ENCODE peak calls at places on chromosomes 5 and 9, in eight cellular contexts. One of them, this sample, is unnamed.

GRCh38 chr5:142808778-142809606 is 38.8 kb downstream of the ARHGAP26 start:
- DNase-seq in activated CD4-positive, alpha-beta T cell treated with anti-CD3 and anti-CD28 coated beads, Interleukin-2, amount 50 U/mL, for 1 hour: no peak
- DNase-seq in fibroblast of pulmonary artery: no peak
- DNase-seq in endothelial cell: no peak
- DNase-seq in NCI-H2227 treated with DMSO at 0.1 percent for 48 hours: no peak
- DNase-seq in stimulated activated CD4-positive, alpha-beta T cell treated with anti-CD3 and anti-CD28 coated beads, Interleukin-4, amount 100 ng/mL, for 24 hours: no peak
- DNase-seq in fibroblast of gingiva: no peak
- DNase-seq in NCI-H1436: no peak
- DNase-seq in this sample: no peak

GRCh38 chr5:167489202-167489601 is 802.2 kb upstream of the WWC1 start:
- DNase-seq in stimulated activated CD4-positive, alpha-beta T cell treated with anti-CD3 and anti-CD28 coated beads, Interleukin-4, amount 100 ng/mL, for 24 hours: no peak
- DNase-seq in NCI-H1436: no peak
- DNase-seq in activated CD4-positive, alpha-beta T cell treated with anti-CD3 and anti-CD28 coated beads, Interleukin-2, amount 50 U/mL, for 1 hour: no peak
- DNase-seq in fibroblast of gingiva: no peak
- DNase-seq in endothelial cell: no peak
- DNase-seq in fibroblast of pulmonary artery: peak; percentile 54
- DNase-seq in NCI-H2227 treated with DMSO at 0.1 percent for 48 hours: no peak
- DNase-seq in this sample: no peak

GRCh38 chr5:14920121-14920520 is 48.5 kb upstream of the ANKH start:
- DNase-seq in NCI-H2227 treated with DMSO at 0.1 percent for 48 hours: no peak
- DNase-seq in fibroblast of gingiva: no peak
- DNase-seq in fibroblast of pulmonary artery: no peak
- DNase-seq in endothelial cell: no peak
- DNase-seq in NCI-H1436: no peak
- DNase-seq in stimulated activated CD4-positive, alpha-beta T cell treated with anti-CD3 and anti-CD28 coated beads, Interleukin-4, amount 100 ng/mL, for 24 hours: no peak
- DNase-seq in activated CD4-positive, alpha-beta T cell treated with anti-CD3 and anti-CD28 coated beads, Interleukin-2, amount 50 U/mL, for 1 hour: no peak
- DNase-seq in this sample: no peak

GRCh38 chr9:19470567-19470966 is 61.8 kb downstream of the ACER2 start:
- DNase-seq in NCI-H2227 treated with DMSO at 0.1 percent for 48 hours: no peak
- DNase-seq in stimulated activated CD4-positive, alpha-beta T cell treated with anti-CD3 and anti-CD28 coated beads, Interleukin-4, amount 100 ng/mL, for 24 hours: no peak
- DNase-seq in NCI-H1436: no peak
- DNase-seq in activated CD4-positive, alpha-beta T cell treated with anti-CD3 and anti-CD28 coated beads, Interleukin-2, amount 50 U/mL, for 1 hour: no peak
- DNase-seq in fibroblast of gingiva: no peak
- DNase-seq in fibroblast of pulmonary artery: no peak
- DNase-seq in endothelial cell: no peak
- DNase-seq in this sample: no peak

GRCh38 chr5:176851380-176851779 is 41.0 kb downstream of the UNC5A start:
- DNase-seq in endothelial cell: no peak
- DNase-seq in stimulated activated CD4-positive, alpha-beta T cell treated with anti-CD3 and anti-CD28 coated beads, Interleukin-4, amount 100 ng/mL, for 24 hours: no peak
- DNase-seq in NCI-H1436: no peak
- DNase-seq in fibroblast of pulmonary artery: no peak
- DNase-seq in activated CD4-positive, alpha-beta T cell treated with anti-CD3 and anti-CD28 coated beads, Interleukin-2, amount 50 U/mL, for 1 hour: no peak
- DNase-seq in NCI-H2227 treated with DMSO at 0.1 percent for 48 hours: no peak
- DNase-seq in fibroblast of gingiva: no peak
- DNase-seq in this sample: no peak

GRCh38 chr9:1837453-1838084 is 177.6 kb upstream of the SMARCA2 start:
- DNase-seq in activated CD4-positive, alpha-beta T cell treated with anti-CD3 and anti-CD28 coated beads, Interleukin-2, amount 50 U/mL, for 1 hour: no peak
- DNase-seq in NCI-H1436: no peak
- DNase-seq in NCI-H2227 treated with DMSO at 0.1 percent for 48 hours: no peak
- DNase-seq in endothelial cell: peak; percentile 58
- DNase-seq in fibroblast of gingiva: peak; percentile 4
- DNase-seq in stimulated activated CD4-positive, alpha-beta T cell treated with anti-CD3 and anti-CD28 coated beads, Interleukin-4, amount 100 ng/mL, for 24 hours: no peak
- DNase-seq in fibroblast of pulmonary artery: peak; percentile 17
- DNase-seq in this sample: peak; percentile 26

GRCh38 chr5:142322747-142323479 is 1.9 kb downstream of the SPRY4 start:
- DNase-seq in fibroblast of gingiva: peak; percentile 83
- DNase-seq in stimulated activated CD4-positive, alpha-beta T cell treated with anti-CD3 and anti-CD28 coated beads, Interleukin-4, amount 100 ng/mL, for 24 hours: no peak
- DNase-seq in endothelial cell: no peak
- DNase-seq in activated CD4-positive, alpha-beta T cell treated with anti-CD3 and anti-CD28 coated beads, Interleukin-2, amount 50 U/mL, for 1 hour: no peak
- DNase-seq in NCI-H2227 treated with DMSO at 0.1 percent for 48 hours: no peak
- DNase-seq in NCI-H1436: no peak
- DNase-seq in fibroblast of pulmonary artery: peak; percentile 75
- DNase-seq in this sample: no peak

GRCh38 chr9:84615574-84615973 is 54.0 kb upstream of the NTRK2 start:
- DNase-seq in stimulated activated CD4-positive, alpha-beta T cell treated with anti-CD3 and anti-CD28 coated beads, Interleukin-4, amount 100 ng/mL, for 24 hours: no peak
- DNase-seq in fibroblast of gingiva: no peak
- DNase-seq in NCI-H2227 treated with DMSO at 0.1 percent for 48 hours: no peak
- DNase-seq in NCI-H1436: no peak
- DNase-seq in endothelial cell: no peak
- DNase-seq in fibroblast of pulmonary artery: no peak
- DNase-seq in activated CD4-positive, alpha-beta T cell treated with anti-CD3 and anti-CD28 coated beads, Interleukin-2, amount 50 U/mL, for 1 hour: no peak
- DNase-seq in this sample: no peak

GRCh38 chr5:74638776-74639537 is 1.6 kb downstream of the ENC1 start:
- DNase-seq in activated CD4-positive, alpha-beta T cell treated with anti-CD3 and anti-CD28 coated beads, Interleukin-2, amount 50 U/mL, for 1 hour: no peak
- DNase-seq in NCI-H2227 treated with DMSO at 0.1 percent for 48 hours: no peak
- DNase-seq in fibroblast of gingiva: peak; percentile 14
- DNase-seq in NCI-H1436: no peak
- DNase-seq in endothelial cell: no peak
- DNase-seq in fibroblast of pulmonary artery: peak; percentile 62
- DNase-seq in stimulated activated CD4-positive, alpha-beta T cell treated with anti-CD3 and anti-CD28 coated beads, Interleukin-4, amount 100 ng/mL, for 24 hours: no peak
- DNase-seq in this sample: peak; percentile 44

GRCh38 chr5:16886366-16886736 is 49.7 kb downstream of the MYO10 start:
- DNase-seq in NCI-H2227 treated with DMSO at 0.1 percent for 48 hours: no peak
- DNase-seq in stimulated activated CD4-positive, alpha-beta T cell treated with anti-CD3 and anti-CD28 coated beads, Interleukin-4, amount 100 ng/mL, for 24 hours: no peak
- DNase-seq in NCI-H1436: no peak
- DNase-seq in activated CD4-positive, alpha-beta T cell treated with anti-CD3 and anti-CD28 coated beads, Interleukin-2, amount 50 U/mL, for 1 hour: no peak
- DNase-seq in fibroblast of pulmonary artery: peak; percentile 98
- DNase-seq in fibroblast of gingiva: peak; percentile 99
- DNase-seq in endothelial cell: no peak
- DNase-seq in this sample: no peak

GRCh38 chr9:2603621-2604020 is 18.0 kb upstream of the VLDLR start:
- DNase-seq in endothelial cell: no peak
- DNase-seq in NCI-H1436: no peak
- DNase-seq in fibroblast of pulmonary artery: no peak
- DNase-seq in stimulated activated CD4-positive, alpha-beta T cell treated with anti-CD3 and anti-CD28 coated beads, Interleukin-4, amount 100 ng/mL, for 24 hours: no peak
- DNase-seq in NCI-H2227 treated with DMSO at 0.1 percent for 48 hours: no peak
- DNase-seq in activated CD4-positive, alpha-beta T cell treated with anti-CD3 and anti-CD28 coated beads, Interleukin-2, amount 50 U/mL, for 1 hour: no peak
- DNase-seq in fibroblast of gingiva: no peak
- DNase-seq in this sample: no peak

GRCh38 chr9:33273972-33274328 is 9.1 kb downstream of the CHMP5 start:
- DNase-seq in fibroblast of pulmonary artery: no peak
- DNase-seq in fibroblast of gingiva: no peak
- DNase-seq in activated CD4-positive, alpha-beta T cell treated with anti-CD3 and anti-CD28 coated beads, Interleukin-2, amount 50 U/mL, for 1 hour: no peak
- DNase-seq in NCI-H1436: no peak
- DNase-seq in stimulated activated CD4-positive, alpha-beta T cell treated with anti-CD3 and anti-CD28 coated beads, Interleukin-4, amount 100 ng/mL, for 24 hours: no peak
- DNase-seq in endothelial cell: no peak
- DNase-seq in NCI-H2227 treated with DMSO at 0.1 percent for 48 hours: no peak
- DNase-seq in this sample: no peak

GRCh38 chr5:71894091-71894490 is 175.0 kb downstream of the CARTPT start:
- DNase-seq in NCI-H1436: no peak
- DNase-seq in activated CD4-positive, alpha-beta T cell treated with anti-CD3 and anti-CD28 coated beads, Interleukin-2, amount 50 U/mL, for 1 hour: no peak
- DNase-seq in fibroblast of gingiva: no peak
- DNase-seq in endothelial cell: no peak
- DNase-seq in stimulated activated CD4-positive, alpha-beta T cell treated with anti-CD3 and anti-CD28 coated beads, Interleukin-4, amount 100 ng/mL, for 24 hours: no peak
- DNase-seq in fibroblast of pulmonary artery: no peak
- DNase-seq in NCI-H2227 treated with DMSO at 0.1 percent for 48 hours: no peak
- DNase-seq in this sample: no peak

GRCh38 chr9:109098221-109098959 is 21.4 kb downstream of the TMEM245 start:
- DNase-seq in fibroblast of pulmonary artery: peak; percentile 93
- DNase-seq in endothelial cell: peak; percentile 19
- DNase-seq in activated CD4-positive, alpha-beta T cell treated with anti-CD3 and anti-CD28 coated beads, Interleukin-2, amount 50 U/mL, for 1 hour: no peak
- DNase-seq in NCI-H1436: no peak
- DNase-seq in stimulated activated CD4-positive, alpha-beta T cell treated with anti-CD3 and anti-CD28 coated beads, Interleukin-4, amount 100 ng/mL, for 24 hours: no peak
- DNase-seq in fibroblast of gingiva: peak; percentile 98
- DNase-seq in NCI-H2227 treated with DMSO at 0.1 percent for 48 hours: peak; percentile 34
- DNase-seq in this sample: no peak

GRCh38 chr9:69444021-69444420 is 119.0 kb downstream of the ENTREP1 start:
- DNase-seq in activated CD4-positive, alpha-beta T cell treated with anti-CD3 and anti-CD28 coated beads, Interleukin-2, amount 50 U/mL, for 1 hour: no peak
- DNase-seq in stimulated activated CD4-positive, alpha-beta T cell treated with anti-CD3 and anti-CD28 coated beads, Interleukin-4, amount 100 ng/mL, for 24 hours: no peak
- DNase-seq in NCI-H2227 treated with DMSO at 0.1 percent for 48 hours: no peak
- DNase-seq in fibroblast of pulmonary artery: peak; percentile 17
- DNase-seq in NCI-H1436: no peak
- DNase-seq in endothelial cell: no peak
- DNase-seq in fibroblast of gingiva: peak; percentile 69
- DNase-seq in this sample: no peak

GRCh38 chr5:175141421-175141820 is 302.6 kb downstream of the DRD1 start:
- DNase-seq in fibroblast of gingiva: no peak
- DNase-seq in endothelial cell: no peak
- DNase-seq in NCI-H1436: no peak
- DNase-seq in fibroblast of pulmonary artery: no peak
- DNase-seq in activated CD4-positive, alpha-beta T cell treated with anti-CD3 and anti-CD28 coated beads, Interleukin-2, amount 50 U/mL, for 1 hour: no peak
- DNase-seq in NCI-H2227 treated with DMSO at 0.1 percent for 48 hours: no peak
- DNase-seq in stimulated activated CD4-positive, alpha-beta T cell treated with anti-CD3 and anti-CD28 coated beads, Interleukin-4, amount 100 ng/mL, for 24 hours: no peak
- DNase-seq in this sample: no peak

GRCh38 chr9:113471566-113471965 is 8.0 kb downstream of the RGS3 start:
- DNase-seq in NCI-H1436: no peak
- DNase-seq in activated CD4-positive, alpha-beta T cell treated with anti-CD3 and anti-CD28 coated beads, Interleukin-2, amount 50 U/mL, for 1 hour: no peak
- DNase-seq in fibroblast of gingiva: no peak
- DNase-seq in NCI-H2227 treated with DMSO at 0.1 percent for 48 hours: no peak
- DNase-seq in fibroblast of pulmonary artery: no peak
- DNase-seq in endothelial cell: no peak
- DNase-seq in stimulated activated CD4-positive, alpha-beta T cell treated with anti-CD3 and anti-CD28 coated beads, Interleukin-4, amount 100 ng/mL, for 24 hours: no peak
- DNase-seq in this sample: no peak

GRCh38 chr5:11903614-11904269 is 504 bp downstream of the CTNND2 start:
- DNase-seq in NCI-H2227 treated with DMSO at 0.1 percent for 48 hours: peak; percentile 62
- DNase-seq in NCI-H1436: peak; percentile 20
- DNase-seq in fibroblast of pulmonary artery: no peak
- DNase-seq in activated CD4-positive, alpha-beta T cell treated with anti-CD3 and anti-CD28 coated beads, Interleukin-2, amount 50 U/mL, for 1 hour: no peak
- DNase-seq in fibroblast of gingiva: no peak
- DNase-seq in stimulated activated CD4-positive, alpha-beta T cell treated with anti-CD3 and anti-CD28 coated beads, Interleukin-4, amount 100 ng/mL, for 24 hours: no peak
- DNase-seq in endothelial cell: peak; percentile 71
- DNase-seq in this sample: no peak

GRCh38 chr5:172696171-172696849 is 55.2 kb downstream of the NEURL1B start:
- DNase-seq in fibroblast of pulmonary artery: no peak
- DNase-seq in activated CD4-positive, alpha-beta T cell treated with anti-CD3 and anti-CD28 coated beads, Interleukin-2, amount 50 U/mL, for 1 hour: no peak
- DNase-seq in fibroblast of gingiva: no peak
- DNase-seq in NCI-H1436: no peak
- DNase-seq in NCI-H2227 treated with DMSO at 0.1 percent for 48 hours: no peak
- DNase-seq in endothelial cell: no peak
- DNase-seq in stimulated activated CD4-positive, alpha-beta T cell treated with anti-CD3 and anti-CD28 coated beads, Interleukin-4, amount 100 ng/mL, for 24 hours: no peak
- DNase-seq in this sample: no peak

GRCh38 chr9:100322954-100323536 is 29.7 kb downstream of the TEX10 start:
- DNase-seq in NCI-H1436: peak; percentile 9
- DNase-seq in fibroblast of pulmonary artery: peak; percentile 65
- DNase-seq in stimulated activated CD4-positive, alpha-beta T cell treated with anti-CD3 and anti-CD28 coated beads, Interleukin-4, amount 100 ng/mL, for 24 hours: peak; percentile 18
- DNase-seq in endothelial cell: peak; percentile 30
- DNase-seq in fibroblast of gingiva: peak; percentile 26
- DNase-seq in activated CD4-positive, alpha-beta T cell treated with anti-CD3 and anti-CD28 coated beads, Interleukin-2, amount 50 U/mL, for 1 hour: peak; percentile 21
- DNase-seq in NCI-H2227 treated with DMSO at 0.1 percent for 48 hours: peak; percentile 5
- DNase-seq in this sample: no peak